ENCODE peak calls at places on chromosomes 6 and 20, in eight cellular contexts. C, Q, D, H, X, W, Y and U are unnamed samples.

GRCh38 chr20:36274248-36274841 is 31.8 kb upstream of the DLGAP4 start:
- DNase-seq in C (no peak), Q (no peak), D (no peak), H (no peak), X (no peak), W (no peak), Y (no peak), U (no peak)

GRCh38 chr6:147001621-147002020 is 202.6 kb upstream of the STXBP5 start:
- DNase-seq in C (no peak), Q (no peak), D (peak), H (no peak), X (peak), W (no peak), Y (peak), U (no peak)

GRCh38 chr20:63129376-63129965 is 86.5 kb downstream of the YTHDF1 start:
- DNase-seq in C (no peak), Q (peak), D (no peak), H (no peak), X (no peak), W (no peak), Y (no peak), U (no peak)

GRCh38 chr6:168550326-168550725 is 109.3 kb downstream of the SMOC2 start:
- DNase-seq in C (no peak), Q (no peak), D (no peak), H (no peak), X (no peak), W (no peak), Y (no peak), U (no peak)

GRCh38 chr6:36662380-36662779 is 16.1 kb upstream of the CDKN1A start:
- DNase-seq in C (no peak), Q (no peak), D (no peak), H (no peak), X (no peak), W (no peak), Y (no peak), U (no peak)

GRCh38 chr20:13221673-13222318 is 722 bp downstream of the ISM1 start:
- DNase-seq in C (peak), Q (peak), D (peak), H (peak), X (peak), W (peak), Y (peak), U (peak)

GRCh38 chr20:44528309-44528708 is 6.4 kb upstream of the SERINC3 start:
- DNase-seq in C (no peak), Q (no peak), D (no peak), H (no peak), X (no peak), W (no peak), Y (no peak), U (no peak)

GRCh38 chr6:158569036-158569435 is 9.1 kb downstream of the TMEM181 start:
- DNase-seq in C (no peak), Q (no peak), D (no peak), H (no peak), X (no peak), W (no peak), Y (no peak), U (no peak)

GRCh38 chr6:157602521-157603288 is 220.3 kb upstream of the SNX9 start:
- DNase-seq in C (no peak), Q (no peak), D (no peak), H (no peak), X (no peak), W (no peak), Y (no peak), U (no peak)

GRCh38 chr20:38435555-38435939 is 419 bp upstream of the SNHG17 start:
- DNase-seq in C (peak), Q (no peak), D (peak), H (peak), X (peak), W (no peak), Y (peak), U (no peak)

GRCh38 chr6:56851541-56852248 is 103.2 kb upstream of the BEND6 start:
- DNase-seq in C (peak), Q (no peak), D (peak), H (peak), X (peak), W (no peak), Y (peak), U (peak)

GRCh38 chr20:15155848-15156401 is 818.5 kb upstream of the FLRT3 start:
- DNase-seq in C (no peak), Q (no peak), D (peak), H (no peak), X (peak), W (no peak), Y (no peak), U (no peak)

GRCh38 chr6:145656128-145656527 is 79.2 kb downstream of the EPM2A start:
- DNase-seq in C (no peak), Q (no peak), D (no peak), H (no peak), X (peak), W (no peak), Y (peak), U (no peak)

GRCh38 chr6:32977953-32978324 is 9.5 kb downstream of the BRD2 start:
- DNase-seq in C (no peak), Q (no peak), D (no peak), H (no peak), X (no peak), W (no peak), Y (no peak), U (no peak)

GRCh38 chr20:50634191-50634590 is 57.2 kb downstream of the RIPOR3 start:
- DNase-seq in C (no peak), Q (no peak), D (no peak), H (no peak), X (no peak), W (no peak), Y (no peak), U (no peak)

GRCh38 chr20:46993465-46994095 is 98.9 kb downstream of the EYA2 start:
- DNase-seq in C (no peak), Q (no peak), D (no peak), H (no peak), X (no peak), W (no peak), Y (no peak), U (no peak)

GRCh38 chr20:62902926-62903615 is 23.2 kb downstream of the DIDO1 start:
- DNase-seq in C (no peak), Q (no peak), D (no peak), H (peak), X (peak), W (no peak), Y (peak), U (no peak)

GRCh38 chr6:11607381-11607780 is 69.8 kb downstream of the TMEM170B start:
- DNase-seq in C (peak), Q (no peak), D (no peak), H (no peak), X (no peak), W (no peak), Y (no peak), U (no peak)

GRCh38 chr6:4776493-4776966 is 326 bp downstream of the CDYL start:
- DNase-seq in C (no peak), Q (no peak), D (no peak), H (peak), X (no peak), W (peak), Y (no peak), U (peak)

GRCh38 chr6:14065350-14065749 is 52.2 kb upstream of the CD83 start:
- DNase-seq in C (no peak), Q (no peak), D (no peak), H (no peak), X (no peak), W (no peak), Y (no peak), U (no peak)

GRCh38 chr6:160386869-160387518 is 38.8 kb downstream of the SLC22A3 start:
- DNase-seq in C (no peak), Q (no peak), D (peak), H (peak), X (peak), W (no peak), Y (peak), U (no peak)

GRCh38 chr6:43076928-43077809 is 1.1 kb downstream of the PTK7 start:
- DNase-seq in C (no peak), Q (no peak), D (peak), H (peak), X (peak), W (peak), Y (no peak), U (peak)

GRCh38 chr6:105364243-105364642 is 38.6 kb downstream of the PREP start:
- DNase-seq in C (no peak), Q (no peak), D (peak), H (no peak), X (no peak), W (no peak), Y (peak), U (no peak)

GRCh38 chr6:132076452-132076851 is 125.3 kb upstream of the CCN2 start:
- DNase-seq in C (no peak), Q (no peak), D (no peak), H (no peak), X (no peak), W (no peak), Y (no peak), U (no peak)

GRCh38 chr20:54535045-54535444 is 59.7 kb downstream of the DOK5 start:
- DNase-seq in C (no peak), Q (no peak), D (no peak), H (no peak), X (no peak), W (no peak), Y (no peak), U (no peak)

GRCh38 chr6:113103618-113104390 is 753.3 kb upstream of the MARCKS start:
- DNase-seq in C (peak), Q (no peak), D (peak), H (peak), X (peak), W (no peak), Y (peak), U (no peak)

GRCh38 chr6:84871925-84872324 is 107.5 kb upstream of the TBX18 start:
- DNase-seq in C (no peak), Q (no peak), D (peak), H (no peak), X (peak), W (no peak), Y (no peak), U (no peak)

GRCh38 chr6:133873538-133873937 is 15.4 kb upstream of the TCF21 start:
- DNase-seq in C (no peak), Q (no peak), D (no peak), H (no peak), X (no peak), W (no peak), Y (no peak), U (no peak)

GRCh38 chr6:32973144-32973854 is 4.9 kb downstream of the BRD2 start:
- DNase-seq in C (no peak), Q (no peak), D (no peak), H (no peak), X (peak), W (no peak), Y (peak), U (peak)

GRCh38 chr6:45032426-45032825 is 295.7 kb upstream of the RUNX2 start:
- DNase-seq in C (no peak), Q (no peak), D (no peak), H (no peak), X (no peak), W (no peak), Y (no peak), U (no peak)

GRCh38 chr6:76166297-76166696 is 93.8 kb upstream of the IMPG1 start:
- DNase-seq in C (no peak), Q (no peak), D (no peak), H (no peak), X (no peak), W (no peak), Y (no peak), U (no peak)

GRCh38 chr6:155443168-155443567 is 12.5 kb downstream of the NOX3 start:
- DNase-seq in C (no peak), Q (no peak), D (no peak), H (no peak), X (no peak), W (no peak), Y (no peak), U (no peak)

GRCh38 chr20:63335711-63336110 is 25.4 kb downstream of the CHRNA4 start:
- DNase-seq in C (no peak), Q (no peak), D (no peak), H (no peak), X (no peak), W (no peak), Y (no peak), U (peak)

GRCh38 chr20:38466171-38466570 is 6.5 kb upstream of the RALGAPB start:
- DNase-seq in C (no peak), Q (no peak), D (no peak), H (no peak), X (no peak), W (no peak), Y (no peak), U (no peak)

GRCh38 chr20:63855363-63856110 is 5.8 kb upstream of the ABHD16B start:
- DNase-seq in C (no peak), Q (peak), D (no peak), H (no peak), X (peak), W (no peak), Y (no peak), U (no peak)

GRCh38 chr6:136526196-136526930 is 23.9 kb downstream of the MAP7 start:
- DNase-seq in C (peak), Q (peak), D (peak), H (peak), X (peak), W (peak), Y (peak), U (peak)

GRCh38 chr6:43263314-43264178 is 20.3 kb downstream of the TTBK1 start:
- DNase-seq in C (peak), Q (peak), D (peak), H (peak), X (peak), W (peak), Y (peak), U (peak)

GRCh38 chr6:34663371-34663770 is 33.2 kb downstream of the ILRUN start:
- DNase-seq in C (no peak), Q (no peak), D (no peak), H (no peak), X (no peak), W (no peak), Y (no peak), U (no peak)

GRCh38 chr20:18431206-18431605 is 35.6 kb downstream of the DZANK1 start:
- DNase-seq in C (no peak), Q (no peak), D (no peak), H (no peak), X (peak), W (no peak), Y (no peak), U (no peak)
- TF ChIP-seq CTCF in C (no peak), Q (peak), D (no peak), H (no peak), X (no peak), W (peak), Y (no peak), U (no peak)

DNA sequence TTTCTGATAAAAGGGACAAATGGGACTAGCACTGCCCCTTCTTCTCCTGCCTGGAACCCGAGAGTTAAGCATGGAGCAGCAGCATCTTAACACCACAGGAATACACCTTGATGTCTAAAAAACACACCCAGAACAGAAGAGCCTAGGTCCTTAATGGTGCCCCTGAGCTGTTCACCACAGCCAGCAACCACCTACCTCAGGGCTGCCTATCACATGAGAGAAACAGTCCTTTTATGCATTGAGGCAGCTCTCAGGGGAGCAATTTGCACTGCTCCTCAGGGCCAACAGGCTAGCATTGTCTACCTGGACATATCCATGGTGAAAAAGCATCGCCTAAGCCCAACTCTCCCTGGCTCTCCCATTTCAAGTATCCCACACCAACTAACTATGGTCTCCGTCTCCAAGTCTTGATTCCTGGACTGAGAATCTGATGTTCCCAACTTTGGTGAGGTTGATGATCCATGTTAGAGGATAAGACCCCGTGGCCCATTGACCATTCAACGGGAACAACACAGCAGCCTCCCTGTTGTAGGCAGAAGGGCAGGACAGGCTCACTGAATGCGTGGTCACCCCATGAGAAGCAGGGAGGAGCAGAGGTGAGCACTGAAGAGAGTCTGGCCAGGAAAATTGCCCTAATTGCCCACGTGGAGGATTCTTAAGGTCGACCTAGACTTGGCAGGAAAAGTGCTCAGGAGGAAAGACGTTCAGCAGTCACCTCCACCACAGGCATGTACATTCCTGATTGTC is 4.1 kb upstream of the APMAP start:
- DNase-seq in C (no peak), Q (no peak), D (no peak), H (no peak), X (no peak), W (no peak), Y (no peak), U (no peak)
- TF ChIP-seq CTCF in C (no peak), Q (no peak), D (no peak), H (no peak), X (no peak), W (no peak), Y (no peak), U (no peak)

DNA sequence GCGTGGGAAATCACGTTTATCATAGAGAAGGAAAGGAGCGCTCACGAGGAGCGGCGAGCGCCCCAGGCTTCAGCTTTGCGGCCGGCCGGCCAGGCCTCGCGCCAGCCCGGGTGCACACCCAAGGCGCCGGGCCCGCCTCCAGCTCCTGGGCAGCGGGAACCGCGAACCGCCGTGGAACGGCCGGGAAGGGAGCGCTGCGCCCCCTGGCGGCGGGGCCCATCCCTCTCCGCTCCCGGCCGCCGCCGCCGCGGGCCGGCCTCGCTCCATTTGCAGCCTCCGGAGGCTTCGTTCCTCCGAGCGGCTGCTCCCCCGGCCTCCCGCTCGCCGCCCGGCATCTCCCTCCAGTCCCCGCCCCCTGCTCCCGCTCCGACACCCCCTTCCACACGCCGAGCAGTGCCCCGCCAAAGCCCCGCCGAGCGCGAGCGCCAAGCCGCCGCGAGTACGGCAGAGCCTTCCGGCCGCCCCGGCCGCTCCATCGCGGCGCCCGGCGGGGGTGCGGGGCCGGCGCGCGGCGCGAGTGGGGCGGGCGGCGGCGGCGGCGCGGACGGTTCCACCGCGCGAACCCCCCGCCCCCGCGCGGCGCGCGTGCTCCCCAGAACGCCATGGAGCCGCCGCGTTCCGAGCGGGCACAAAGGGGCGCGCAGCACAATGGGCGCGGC is 973 bp downstream of the BEND3 start:
- DNase-seq in C (peak), Q (peak), D (peak), H (peak), X (peak), W (peak), Y (peak), U (peak)
- TF ChIP-seq CTCF in C (peak), Q (peak), D (peak), H (peak), X (peak), W (peak), Y (peak), U (peak)

GRCh38 chr20:22402990-22403859 is 181.1 kb downstream of the FOXA2 start:
- DNase-seq in C (no peak), Q (no peak), D (peak), H (peak), X (no peak), W (no peak), Y (peak), U (no peak)
- TF ChIP-seq CTCF in C (peak), Q (no peak), D (peak), H (no peak), X (no peak), W (no peak), Y (no peak), U (no peak)